ENCODE peak calls at places on chromosomes 13 and 19, in eight cellular contexts. A is OCI-LY7, E is neural progenitor cell, K is GM23338, B is GM23248, C is SK-N-SH, H is HCT116, J is hepatocyte. N is an unnamed sample.

GRCh38 chr19:3073159-3073563 is 10.9 kb upstream of the TLE5 start:
- DNase-seq in A (no peak), E (no peak), K (peak; percentile 53), B (peak; percentile 60), C (peak; percentile 75), H (peak; percentile 81), J (no peak), N (no peak)

GRCh38 chr19:5251096-5252065 is 89.2 kb downstream of the PTPRS start:
- DNase-seq in A (no peak), E (no peak), K (peak; percentile 72), B (no peak), C (no peak), H (no peak), J (no peak), N (no peak)

GRCh38 chr19:4636151-4636717 is 3.1 kb upstream of the TNFAIP8L1 start:
- DNase-seq in A (peak; percentile 79), E (peak; percentile 88), K (peak; percentile 79), B (peak; percentile 74), C (peak; percentile 92), H (no peak), J (peak; percentile 84), N (peak; percentile 77)

GRCh38 chr13:94345374-94346195 is 133.9 kb downstream of the DCT start:
- DNase-seq in A (peak; percentile 1), E (no peak), K (no peak), B (peak; percentile 27), C (peak; percentile 51), H (no peak), J (peak; percentile 26), N (peak; percentile 19)

GRCh38 chr13:48896312-48896711 is 79.4 kb upstream of the FNDC3A start:
- DNase-seq in A (no peak), E (no peak), K (no peak), B (peak; percentile 45), C (no peak), H (no peak), J (no peak), N (peak; percentile 55)

GRCh38 chr19:47331931-47332547 is at the start of gene C5AR2:
- DNase-seq in A (no peak), E (no peak), K (no peak), B (peak; percentile 61), C (no peak), H (no peak), J (no peak), N (no peak)

GRCh38 chr19:2523630-2524311 is 47.8 kb downstream of the GADD45B start:
- DNase-seq in A (no peak), E (peak; percentile 54), K (peak; percentile 60), B (peak; percentile 92), C (no peak), H (no peak), J (no peak), N (no peak)

GRCh38 chr13:73169971-73170370 is 111.2 kb downstream of the KLF5 start:
- DNase-seq in A (peak; percentile 11), E (no peak), K (peak; percentile 49), B (no peak), C (no peak), H (no peak), J (no peak), N (no peak)

GRCh38 chr13:49828452-49828851 is 36.0 kb upstream of the KPNA3 start:
- DNase-seq in A (peak; percentile 32), E (no peak), K (peak; percentile 11), B (no peak), C (no peak), H (no peak), J (no peak), N (peak; percentile 17)

GRCh38 chr19:54162241-54162805 is 2.8 kb upstream of the LENG1 start:
- DNase-seq in A (peak; percentile 91), E (peak; percentile 83), K (peak; percentile 90), B (peak; percentile 87), C (peak; percentile 79), H (peak; percentile 65), J (peak; percentile 91), N (peak; percentile 86)

GRCh38 chr13:100600915-100601314 is 12.3 kb upstream of the GGACT start:
- DNase-seq in A (no peak), E (no peak), K (no peak), B (no peak), C (no peak), H (no peak), J (no peak), N (no peak)

GRCh38 chr13:70249332-70250064 is 141.2 kb upstream of the KLHL1 start:
- DNase-seq in A (no peak), E (peak; percentile 29), K (peak; percentile 54), B (no peak), C (no peak), H (peak; percentile 28), J (peak; percentile 57), N (peak; percentile 78)

GRCh38 chr19:13103961-13104847 is 1.5 kb upstream of the LYL1 start:
- DNase-seq in A (peak; percentile 96), E (peak; percentile 64), K (peak; percentile 81), B (peak; percentile 52), C (peak; percentile 81), H (no peak), J (no peak), N (peak; percentile 50)

GRCh38 chr13:30421093-30422055 is 919 bp upstream of the UBE2L5 start:
- DNase-seq in A (peak; percentile 71), E (peak; percentile 90), K (peak; percentile 78), B (peak; percentile 94), C (peak; percentile 77), H (no peak), J (peak; percentile 88), N (peak; percentile 72)

GRCh38 chr13:101691326-101691725 is 238.9 kb downstream of the ITGBL1 start:
- DNase-seq in A (no peak), E (no peak), K (no peak), B (peak; percentile 59), C (no peak), H (no peak), J (no peak), N (peak; percentile 12)

GRCh38 chr19:15317392-15318011 is 14.8 kb downstream of the BRD4 start:
- DNase-seq in A (no peak), E (no peak), K (peak; percentile 42), B (peak; percentile 39), C (no peak), H (no peak), J (no peak), N (no peak)

GRCh38 chr19:4542896-4543351 is 3.1 kb upstream of the LRG1 start:
- DNase-seq in A (no peak), E (no peak), K (no peak), B (no peak), C (no peak), H (no peak), J (no peak), N (no peak)

GRCh38 chr13:108342369-108343289 is 73.1 kb downstream of the TNFSF13B start:
- DNase-seq in A (no peak), E (peak; percentile 58), K (peak; percentile 65), B (peak; percentile 55), C (peak; percentile 23), H (peak; percentile 16), J (peak; percentile 41), N (peak; percentile 49)

GRCh38 chr13:98143157-98143553 is 261 bp downstream of the FARP1 start:
- DNase-seq in A (no peak), E (no peak), K (no peak), B (no peak), C (peak; percentile 90), H (no peak), J (no peak), N (no peak)

GRCh38 chr13:83692800-83693199 is 189.5 kb downstream of the SLITRK1 start:
- DNase-seq in A (no peak), E (no peak), K (peak; percentile 13), B (no peak), C (no peak), H (no peak), J (no peak), N (no peak)

DNA sequence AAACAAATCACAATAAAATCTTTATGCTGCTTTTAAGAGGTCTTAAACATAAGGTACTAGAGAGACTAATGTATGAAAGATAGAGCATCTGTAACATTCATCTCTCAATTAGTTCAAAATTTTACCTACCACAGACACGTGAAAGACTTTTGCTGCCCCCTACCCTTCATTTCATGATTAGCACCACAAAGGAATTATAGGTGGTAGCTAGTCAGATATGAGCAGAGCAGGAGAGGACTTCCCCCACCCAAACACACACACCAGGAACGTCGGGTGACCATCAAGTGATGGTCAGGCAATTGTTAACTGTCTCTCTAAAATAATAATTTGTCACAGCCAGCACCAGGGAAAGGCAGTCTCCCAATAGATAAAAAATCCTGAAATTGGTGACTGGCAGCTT is 1531.7 kb upstream of the SPRY2 start:
- DNase-seq in A (no peak), E (peak; percentile 33), K (peak; percentile 58), B (no peak), C (peak; percentile 8), H (peak; percentile 12), J (peak; percentile 53), N (peak; percentile 43)
- TF ChIP-seq EZH2phosphoT487 in A (no peak), E (no peak), K (no peak), B (no peak), C (no peak), H (no peak), J (no peak), N (no peak)

DNA sequence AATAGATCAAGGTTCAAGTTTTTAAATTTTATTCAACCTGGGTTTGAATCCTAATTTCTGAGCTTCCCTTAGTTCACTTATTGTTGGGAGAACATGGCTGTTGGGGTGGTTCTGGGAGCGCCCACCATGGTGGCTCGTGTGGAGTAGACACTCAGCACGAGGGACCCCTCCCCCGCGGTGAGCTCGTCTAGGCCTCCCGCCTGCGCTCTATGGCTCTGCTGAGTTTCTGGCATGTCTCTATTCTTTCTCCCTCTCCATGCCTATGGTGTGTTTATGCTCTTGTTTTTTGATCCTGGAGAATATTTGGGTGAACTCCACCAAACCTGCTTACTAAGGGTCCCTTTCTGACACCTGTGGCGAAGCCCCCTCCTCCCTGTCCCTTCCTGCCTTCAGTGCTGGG is 1.6 kb upstream of the EPN1 start:
- DNase-seq in A (no peak), E (peak; percentile 28), K (no peak), B (no peak), C (no peak), H (no peak), J (no peak), N (no peak)
- H3K27ac ChIP-seq in A (peak overlapping the region; percentile 21), E (peak overlapping the region; percentile 20), K (peak overlapping the region; percentile 74), B (peak overlapping the region; percentile 30), C (peak overlapping the region; percentile 33), H (peak overlapping the region; percentile 39), J (no peak overlapping the region), N (no peak overlapping the region)

DNA sequence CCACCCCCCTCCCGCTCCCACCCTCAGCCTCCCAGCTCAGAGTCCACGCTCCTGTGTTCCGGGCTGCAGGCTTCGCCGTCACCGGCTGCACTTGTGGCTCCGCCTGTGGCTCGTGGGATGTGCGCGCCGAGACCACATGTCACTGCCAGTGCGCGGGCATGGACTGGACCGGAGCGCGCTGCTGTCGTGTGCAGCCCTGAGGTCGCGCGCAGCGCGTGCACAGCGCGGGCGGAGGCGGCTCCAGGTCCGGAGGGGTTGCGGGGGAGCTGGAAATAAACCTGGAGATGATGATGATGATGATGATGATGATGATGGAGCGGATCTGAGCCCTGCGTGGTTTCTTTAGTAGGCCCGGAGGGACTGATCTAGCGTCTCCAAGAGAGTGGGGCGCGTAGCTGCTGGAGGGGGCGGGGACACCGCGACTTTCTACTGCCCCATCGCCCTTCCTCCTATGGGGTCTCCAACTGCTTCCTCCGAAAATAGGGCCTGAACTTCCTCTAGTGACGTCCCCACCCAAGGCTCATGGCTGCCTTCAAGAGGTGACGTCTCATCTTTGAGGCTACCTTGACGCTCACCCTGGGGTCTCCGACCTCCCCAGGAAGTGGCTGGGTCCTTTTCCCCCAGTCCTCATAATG is 1.4 kb downstream of the RETN start:
- DNase-seq in A (no peak), E (peak; percentile 69), K (peak; percentile 65), B (peak; percentile 37), C (no peak), H (no peak), J (peak; percentile 50), N (no peak)
- H3K4me2 ChIP-seq in A (no peak overlapping the region), E (peak overlapping the region; percentile 85), K (peak overlapping the region; percentile 92), B (no peak overlapping the region), C (no peak overlapping the region), H (no peak overlapping the region), J (peak overlapping the region; percentile 71), N (no peak overlapping the region)

GRCh38 chr13:39506559-39507390 is 96.2 kb downstream of the LHFPL6 start:
- DNase-seq in A (peak; percentile 51), E (no peak), K (peak; percentile 43), B (no peak), C (no peak), H (no peak), J (no peak), N (peak; percentile 29)
- TF ChIP-seq EZH2phosphoT487 in A (no peak), E (no peak), K (no peak), B (no peak), C (no peak), H (no peak), J (no peak), N (no peak)

N was measured in PC-3.